ENCODE peak calls at places on chromosome X, in five cellular contexts. J, Z, R, U and D are unnamed samples.

GRCh38 chrX:70134116-70134477 is 850 bp downstream of the IGBP1 start:
- DNase-seq in U (peak), R (no peak), J (no peak), Z (no peak), D (peak)

GRCh38 chrX:22699591-22700091 is 300.1 kb upstream of the DDX53 start:
- DNase-seq in J (no peak), U (no peak), Z (peak), R (peak), D (no peak)

GRCh38 chrX:101462892-101463291 is 22.4 kb upstream of the ARMCX4 start:
- DNase-seq in R (no peak), Z (no peak), U (no peak), J (no peak), D (no peak)

GRCh38 chrX:6021316-6022091 is 207.2 kb downstream of the NLGN4X start:
- DNase-seq in Z (peak), J (peak), U (peak), R (peak), D (no peak)

GRCh38 chrX:46268429-46268828 is 276.8 kb downstream of the ZNF674 start:
- DNase-seq in U (peak), R (no peak), Z (no peak), J (no peak), D (no peak)

GRCh38 chrX:14357314-14357713 is 172.0 kb upstream of the GLRA2 start:
- DNase-seq in Z (no peak), U (no peak), R (no peak), J (no peak), D (no peak)

GRCh38 chrX:80573275-80573674 is 153.0 kb downstream of the TENT5D start:
- DNase-seq in J (no peak), U (no peak), Z (no peak), R (no peak), D (no peak)

GRCh38 chrX:115649461-115650063 is 88.6 kb downstream of the PLS3 start:
- DNase-seq in U (no peak), R (no peak), Z (no peak), J (no peak), D (no peak)

GRCh38 chrX:123731987-123732678 is 719 bp downstream of the THOC2 start:
- DNase-seq in U (peak), Z (no peak), J (peak), R (no peak), D (no peak)

GRCh38 chrX:115177941-115178340 is 11.3 kb upstream of the RBMXL3 start:
- DNase-seq in Z (no peak), R (no peak), U (peak), J (no peak), D (no peak)

GRCh38 chrX:81120936-81121351 is 80.8 kb downstream of the HMGN5 start:
- DNase-seq in R (peak), J (no peak), Z (peak), U (peak), D (peak)

GRCh38 chrX:152806035-152806434 is 24.5 kb downstream of the CETN2 start:
- DNase-seq in Z (no peak), R (no peak), J (no peak), U (no peak), D (no peak)

GRCh38 chrX:139738581-139738980 is 30.6 kb upstream of the MCF2 start:
- DNase-seq in Z (no peak), J (no peak), U (no peak), R (no peak), D (no peak)

GRCh38 chrX:71291381-71291780 is 7.9 kb downstream of the NONO start:
- DNase-seq in J (no peak), Z (peak), U (no peak), R (no peak), D (no peak)

GRCh38 chrX:133813991-133814390 is 171.4 kb downstream of the GPC3 start:
- DNase-seq in R (peak), Z (peak), U (no peak), J (no peak), D (no peak)